ENCODE peak calls at places on chromosomes 12 and 14, in four cellular contexts. One of them, this sample, is unnamed.

GRCh38 chr12:124279846-124280360 is 15.0 kb upstream of the RFLNA start:
- DNase-seq in K562: no peak
- DNase-seq in GM12878: no peak
- DNase-seq in HepG2: no peak
- DNase-seq in this sample: no peak

GRCh38 chr14:21802441-21802840 is 128.8 kb upstream of the OR4E1 start:
- DNase-seq in K562: no peak
- DNase-seq in GM12878: no peak
- DNase-seq in HepG2: no peak
- DNase-seq in this sample: no peak

GRCh38 chr14:34628681-34629135 is 1.2 kb downstream of the SNX6 start:
- DNase-seq in K562: peak
- DNase-seq in GM12878: no peak
- DNase-seq in HepG2: peak
- DNase-seq in this sample: peak

GRCh38 chr14:73166399-73166798 is 30.1 kb downstream of the PSEN1 start:
- DNase-seq in K562: no peak
- DNase-seq in GM12878: no peak
- DNase-seq in HepG2: no peak
- DNase-seq in this sample: no peak

GRCh38 chr12:126198966-126199692 is 1133.9 kb downstream of the AACS start:
- DNase-seq in K562: no peak
- DNase-seq in GM12878: no peak
- DNase-seq in HepG2: no peak
- DNase-seq in this sample: no peak

GRCh38 chr12:54258286-54258685 is 21.6 kb downstream of the CBX5 start:
- DNase-seq in K562: peak
- DNase-seq in GM12878: no peak
- DNase-seq in HepG2: no peak
- DNase-seq in this sample: no peak

GRCh38 chr14:26255213-26255612 is 342.6 kb downstream of the NOVA1 start:
- DNase-seq in K562: no peak
- DNase-seq in GM12878: no peak
- DNase-seq in HepG2: no peak
- DNase-seq in this sample: peak

GRCh38 chr12:108129017-108129812 is at the start of gene WSCD2:
- DNase-seq in K562: peak
- DNase-seq in GM12878: no peak
- DNase-seq in HepG2: peak
- DNase-seq in this sample: peak

GRCh38 chr12:93378373-93379310 is 917 bp downstream of the NUDT4 start:
- DNase-seq in K562: peak
- DNase-seq in GM12878: no peak
- DNase-seq in HepG2: no peak
- DNase-seq in this sample: peak

GRCh38 chr12:33605776-33606175 is 166.2 kb upstream of the SYT10 start:
- DNase-seq in K562: peak
- DNase-seq in GM12878: no peak
- DNase-seq in HepG2: peak
- DNase-seq in this sample: no peak

GRCh38 chr14:33556382-33557121 is 394.3 kb downstream of the EGLN3 start:
- DNase-seq in K562: no peak
- DNase-seq in GM12878: no peak
- DNase-seq in HepG2: no peak
- DNase-seq in this sample: no peak

GRCh38 chr12:95118138-95118787 is 44.8 kb upstream of the NR2C1 start:
- DNase-seq in K562: no peak
- DNase-seq in GM12878: no peak
- DNase-seq in HepG2: peak
- DNase-seq in this sample: no peak

GRCh38 chr12:123094349-123095073 is 56.4 kb downstream of the PITPNM2 start:
- DNase-seq in K562: peak
- DNase-seq in GM12878: no peak
- DNase-seq in HepG2: peak
- DNase-seq in this sample: peak

GRCh38 chr12:119713551-119714031 is 45.7 kb downstream of the PRKAB1 start:
- DNase-seq in K562: no peak
- DNase-seq in GM12878: no peak
- DNase-seq in HepG2: no peak
- DNase-seq in this sample: no peak

GRCh38 chr12:54039417-54040147 is 6.7 kb downstream of the HOXC5 start:
- DNase-seq in K562: no peak
- DNase-seq in GM12878: no peak
- DNase-seq in HepG2: no peak
- DNase-seq in this sample: no peak

GRCh38 chr12:110906088-110906487 is 14.3 kb downstream of the MYL2 start:
- DNase-seq in K562: no peak
- DNase-seq in GM12878: peak
- DNase-seq in HepG2: no peak
- DNase-seq in this sample: no peak

GRCh38 chr12:64051057-64051456 is 171.0 kb downstream of the KICS2 start:
- DNase-seq in K562: no peak
- DNase-seq in GM12878: no peak
- DNase-seq in HepG2: no peak
- DNase-seq in this sample: no peak

GRCh38 chr14:77083082-77083481 is 15.0 kb upstream of the CIPC start:
- DNase-seq in K562: no peak
- DNase-seq in GM12878: no peak
- DNase-seq in HepG2: no peak
- DNase-seq in this sample: no peak

GRCh38 chr14:96783306-96784224 is 13.6 kb upstream of the VRK1 start:
- DNase-seq in K562: no peak
- DNase-seq in GM12878: no peak
- DNase-seq in HepG2: no peak
- DNase-seq in this sample: no peak

GRCh38 chr14:94716976-94717375 is 52.9 kb downstream of the GSC start:
- DNase-seq in K562: no peak
- DNase-seq in GM12878: no peak
- DNase-seq in HepG2: no peak
- DNase-seq in this sample: no peak

GRCh38 chr12:106981781-106982180 is 5.2 kb downstream of the MTERF2 start:
- DNase-seq in K562: no peak
- DNase-seq in GM12878: no peak
- DNase-seq in HepG2: no peak
- DNase-seq in this sample: no peak

GRCh38 chr14:104091927-104092771 is 6.6 kb downstream of the ASPG start:
- DNase-seq in K562: no peak
- DNase-seq in GM12878: no peak
- DNase-seq in HepG2: no peak
- DNase-seq in this sample: no peak

GRCh38 chr14:105844810-105845724 is 318.7 kb downstream of the TMEM121 start:
- DNase-seq in K562: no peak
- DNase-seq in GM12878: no peak
- DNase-seq in HepG2: no peak
- DNase-seq in this sample: no peak

GRCh38 chr12:92408072-92408900 is 262.6 kb upstream of the BTG1 start:
- DNase-seq in K562: peak
- DNase-seq in GM12878: no peak
- DNase-seq in HepG2: peak
- DNase-seq in this sample: peak

GRCh38 chr14:75648066-75648838 is 12.4 kb downstream of the ERG28 start:
- DNase-seq in K562: no peak
- DNase-seq in GM12878: no peak
- DNase-seq in HepG2: peak
- DNase-seq in this sample: no peak

GRCh38 chr14:20434701-20435453 is 1.1 kb downstream of the KLHL33 start:
- DNase-seq in K562: no peak
- DNase-seq in GM12878: no peak
- DNase-seq in HepG2: no peak
- DNase-seq in this sample: no peak

GRCh38 chr14:32621585-32621984 is 292.5 kb downstream of the AKAP6 start:
- DNase-seq in K562: no peak
- DNase-seq in GM12878: no peak
- DNase-seq in HepG2: no peak
- DNase-seq in this sample: no peak

GRCh38 chr12:85627584-85627983 is 208.6 kb downstream of the RASSF9 start:
- DNase-seq in K562: no peak
- DNase-seq in GM12878: no peak
- DNase-seq in HepG2: no peak
- DNase-seq in this sample: no peak

GRCh38 chr12:127723236-127723635 is 543.7 kb upstream of the TMEM132C start:
- DNase-seq in K562: no peak
- DNase-seq in GM12878: no peak
- DNase-seq in HepG2: no peak
- DNase-seq in this sample: no peak

GRCh38 chr12:51334774-51335173 is 10.8 kb upstream of the BIN2 start:
- DNase-seq in K562: no peak
- DNase-seq in GM12878: no peak
- DNase-seq in HepG2: no peak
- DNase-seq in this sample: no peak

GRCh38 chr12:54059668-54060067 is 6.0 kb downstream of the HOXC4 start:
- DNase-seq in K562: no peak
- DNase-seq in GM12878: no peak
- DNase-seq in HepG2: no peak
- DNase-seq in this sample: no peak

GRCh38 chr12:6281081-6281809 is 29.2 kb upstream of the PLEKHG6 start:
- DNase-seq in K562: no peak
- DNase-seq in GM12878: no peak
- DNase-seq in HepG2: no peak
- DNase-seq in this sample: no peak

GRCh38 chr12:130830246-130830551 is 8.9 kb downstream of the STX2 start:
- DNase-seq in K562: peak
- DNase-seq in GM12878: no peak
- DNase-seq in HepG2: no peak
- DNase-seq in this sample: no peak

GRCh38 chr12:131699434-131699833 is 11.5 kb upstream of the SFSWAP start:
- DNase-seq in K562: no peak
- DNase-seq in GM12878: no peak
- DNase-seq in HepG2: no peak
- DNase-seq in this sample: no peak

GRCh38 chr12:123763093-123763492 is 992 bp downstream of the DNAH10 start:
- DNase-seq in K562: no peak
- DNase-seq in GM12878: no peak
- DNase-seq in HepG2: no peak
- DNase-seq in this sample: no peak

GRCh38 chr12:39626033-39626814 is 6.6 kb upstream of the ABCD2 start:
- DNase-seq in K562: peak
- DNase-seq in GM12878: no peak
- DNase-seq in HepG2: no peak
- DNase-seq in this sample: no peak

GRCh38 chr12:128534906-128535305 is 267.9 kb downstream of the TMEM132C start:
- DNase-seq in K562: no peak
- DNase-seq in GM12878: peak
- DNase-seq in HepG2: no peak
- DNase-seq in this sample: no peak

GRCh38 chr12:80858356-80858755 is 79.4 kb downstream of the LIN7A start:
- DNase-seq in K562: no peak
- DNase-seq in GM12878: no peak
- DNase-seq in HepG2: no peak
- DNase-seq in this sample: no peak

DNA sequence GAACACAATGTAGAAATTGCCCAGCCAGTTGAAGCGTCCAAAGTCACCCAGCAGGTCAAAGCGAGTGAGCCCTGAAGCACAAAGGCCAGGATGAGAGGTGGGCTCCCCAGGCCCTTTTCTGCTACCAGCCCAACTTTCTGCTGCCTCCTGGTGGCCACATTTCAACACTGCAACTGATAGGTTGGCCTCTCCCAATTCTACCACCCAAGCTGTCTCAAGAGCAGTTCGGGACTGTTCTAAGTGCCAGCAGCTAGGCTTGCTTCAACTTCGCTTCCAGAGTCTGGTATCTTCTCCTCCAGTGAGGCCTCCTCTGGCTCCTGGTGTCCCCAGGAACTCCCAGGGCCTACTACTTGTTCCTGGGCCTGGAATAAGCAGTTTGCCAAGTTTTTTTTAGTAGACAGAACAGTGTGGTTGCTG is 3.4 kb upstream of the DHH start:
- DNase-seq in K562: peak
- DNase-seq in GM12878: no peak
- DNase-seq in HepG2: peak
- DNase-seq in this sample: peak
- TF ChIP-seq FOXK2 in K562: no peak
- TF ChIP-seq FOXK2 in GM12878: no peak
- TF ChIP-seq FOXK2 in HepG2: no peak
- TF ChIP-seq FOXK2 in this sample: no peak

GRCh38 chr12:55901881-55902490 is 25.7 kb downstream of the PYM1 start:
- DNase-seq in K562: no peak
- DNase-seq in GM12878: no peak
- DNase-seq in HepG2: no peak
- DNase-seq in this sample: no peak

GRCh38 chr12:55893723-55894122 is 34.0 kb downstream of the PYM1 start:
- DNase-seq in K562: no peak
- DNase-seq in GM12878: no peak
- DNase-seq in HepG2: no peak
- DNase-seq in this sample: no peak

GRCh38 chr12:55899035-55899434 is 28.7 kb downstream of the PYM1 start:
- DNase-seq in K562: peak
- DNase-seq in GM12878: no peak
- DNase-seq in HepG2: peak
- DNase-seq in this sample: no peak
- TF ChIP-seq FOXM1 in K562: no peak
- TF ChIP-seq FOXM1 in GM12878: no peak
- TF ChIP-seq FOXM1 in HepG2: no peak
- TF ChIP-seq FOXM1 in this sample: no peak

GRCh38 chr12:28415755-28416154 is 225.5 kb downstream of the CCDC91 start:
- DNase-seq in K562: no peak
- DNase-seq in GM12878: no peak
- DNase-seq in HepG2: no peak
- DNase-seq in this sample: no peak
- TF ChIP-seq SP1 in K562: no peak
- TF ChIP-seq SP1 in GM12878: no peak
- TF ChIP-seq SP1 in HepG2: no peak
- TF ChIP-seq SP1 in this sample: no peak

DNA sequence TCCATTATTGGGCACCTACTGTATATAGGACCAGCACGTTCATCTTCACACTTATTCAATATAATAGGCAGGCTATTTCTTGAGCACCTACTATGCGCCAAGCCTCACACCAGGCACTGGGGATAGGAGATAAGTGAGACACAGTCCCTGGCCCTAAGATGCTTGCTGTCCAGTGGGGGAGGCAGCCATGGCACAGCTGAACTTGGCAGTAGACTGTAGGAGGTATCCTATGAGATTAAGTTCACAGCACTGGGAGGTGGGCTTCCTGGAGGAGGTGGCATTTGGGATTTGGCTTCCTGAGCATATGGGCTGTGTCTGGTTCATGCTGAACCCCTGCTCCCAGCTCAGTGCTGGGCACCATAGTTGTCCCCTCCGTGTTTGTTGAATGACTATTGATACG is 65.1 kb downstream of the MVK start:
- DNase-seq in K562: no peak
- DNase-seq in GM12878: no peak
- DNase-seq in HepG2: no peak
- DNase-seq in this sample: no peak
- TF ChIP-seq FOXK2 in K562: no peak
- TF ChIP-seq FOXK2 in GM12878: no peak
- TF ChIP-seq FOXK2 in HepG2: no peak
- TF ChIP-seq FOXK2 in this sample: no peak

GRCh38 chr12:10753066-10753465 is 29.9 kb upstream of the YBX3 start:
- DNase-seq in K562: no peak
- DNase-seq in GM12878: no peak
- DNase-seq in HepG2: no peak
- DNase-seq in this sample: no peak
- TF ChIP-seq FOXM1 in K562: no peak
- TF ChIP-seq FOXM1 in GM12878: no peak
- TF ChIP-seq FOXM1 in HepG2: no peak
- TF ChIP-seq FOXM1 in this sample: no peak